ENCODE peak calls at places on chromosomes 3 and 15, in eight cellular contexts. P, B, U, Y, C, K, M and H are unnamed samples.

GRCh38 chr15:39133201-39133600 is 447.7 kb upstream of the THBS1 start:
- DNase-seq in U (no peak), Y (no peak), B (no peak), P (no peak), M (no peak), C (no peak), K (no peak), H (peak; percentile 95)

GRCh38 chr3:99711361-99711760 is 73.0 kb downstream of the COL8A1 start:
- DNase-seq in B (no peak), M (no peak), C (no peak), K (no peak), U (no peak), P (no peak), Y (peak; percentile 48), H (no peak)

GRCh38 chr15:81480645-81481053 is 106.6 kb upstream of the TMC3 start:
- DNase-seq in U (peak; percentile 19), M (no peak), K (peak; percentile 24), C (peak; percentile 40), B (no peak), Y (no peak), P (peak; percentile 70), H (peak; percentile 66)

GRCh38 chr3:132421832-132422231 is 4.5 kb downstream of the DNAJC13 start:
- DNase-seq in Y (no peak), K (no peak), U (no peak), B (no peak), P (no peak), C (no peak), M (no peak), H (no peak)

GRCh38 chr3:66827726-66828125 is 170.4 kb upstream of the KBTBD8 start:
- DNase-seq in U (no peak), Y (no peak), P (no peak), K (no peak), M (no peak), C (no peak), B (no peak), H (no peak)

GRCh38 chr15:86877171-86877631 is 797.5 kb downstream of the AGBL1 start:
- DNase-seq in Y (peak; percentile 55), C (no peak), P (no peak), M (no peak), B (no peak), K (no peak), U (no peak), H (no peak)

GRCh38 chr15:100983221-100983620 is 64.1 kb downstream of the LRRK1 start:
- DNase-seq in K (no peak), M (no peak), P (no peak), U (no peak), B (no peak), Y (no peak), C (no peak), H (no peak)

GRCh38 chr15:74497584-74497983 is 36.6 kb upstream of the UBL7 start:
- DNase-seq in C (no peak), K (no peak), P (no peak), Y (no peak), B (no peak), M (no peak), U (no peak), H (no peak)

GRCh38 chr3:113531826-113532697 is at the start of gene SIDT1:
- DNase-seq in Y (no peak), C (peak; percentile 39), U (peak; percentile 28), K (peak; percentile 22), M (no peak), P (peak; percentile 76), B (no peak), H (peak; percentile 16)

GRCh38 chr3:174540081-174540480 is 319.1 kb upstream of the NAALADL2 start:
- DNase-seq in U (no peak), C (no peak), B (no peak), K (no peak), P (no peak), Y (no peak), M (no peak), H (no peak)

GRCh38 chr15:71386448-71387236 is 271.4 kb downstream of the THSD4 start:
- DNase-seq in U (no peak), K (no peak), B (no peak), M (no peak), Y (no peak), C (peak; percentile 10), P (peak; percentile 31), H (no peak)

GRCh38 chr3:143751643-143752178 is 96.6 kb downstream of the SLC9A9 start:
- DNase-seq in B (no peak), M (no peak), P (peak; percentile 1), Y (no peak), U (no peak), C (no peak), K (no peak), H (no peak)

GRCh38 chr3:42031808-42032475 is 59.2 kb upstream of the TRAK1 start:
- DNase-seq in B (no peak), U (no peak), C (no peak), M (no peak), Y (no peak), P (no peak), K (peak; percentile 49), H (peak; percentile 60)

GRCh38 chr15:25183581-25184330 is 229.0 kb downstream of the SNRPN start:
- DNase-seq in B (peak; percentile 5), U (peak; percentile 5), C (no peak), Y (peak; percentile 23), P (no peak), M (no peak), K (peak; percentile 1), H (no peak)

GRCh38 chr15:41881925-41882688 is 11.7 kb downstream of the SPTBN5 start:
- DNase-seq in C (no peak), Y (no peak), M (no peak), U (no peak), K (peak; percentile 59), B (no peak), P (no peak), H (no peak)

GRCh38 chr15:78695849-78696248 is 54.8 kb upstream of the CHRNB4 start:
- DNase-seq in U (peak; percentile 70), C (no peak), P (no peak), Y (no peak), B (no peak), K (no peak), M (no peak), H (no peak)

GRCh38 chr3:45666729-45667440 is 22.3 kb upstream of the SACM1L start:
- DNase-seq in P (no peak), K (no peak), U (peak; percentile 47), B (peak; percentile 60), C (peak; percentile 42), Y (no peak), M (no peak), H (no peak)

GRCh38 chr3:8204846-8205624 is 296.6 kb upstream of the LMCD1 start:
- DNase-seq in U (no peak), M (no peak), K (no peak), B (no peak), P (no peak), C (no peak), Y (no peak), H (peak; percentile 2)

GRCh38 chr3:8966820-8967348 is 3.6 kb upstream of the RAD18 start:
- DNase-seq in B (no peak), M (no peak), K (no peak), Y (no peak), C (no peak), P (no peak), U (no peak), H (no peak)

GRCh38 chr3:194874206-194874605 is 188.5 kb downstream of the FAM43A start:
- DNase-seq in C (no peak), M (no peak), Y (no peak), P (no peak), K (no peak), U (no peak), B (no peak), H (no peak)

GRCh38 chr3:152405915-152406802 is 137.4 kb downstream of the MBNL1 start:
- DNase-seq in K (no peak), M (no peak), C (no peak), B (no peak), P (no peak), U (peak; percentile 42), Y (no peak), H (peak; percentile 98)
- H3K4me3 ChIP-seq in K (no peak overlapping the region), M (peak overlapping the region; percentile 64), C (no peak overlapping the region), B (peak overlapping the region; percentile 36), P (no peak overlapping the region), U (no peak overlapping the region), Y (peak overlapping the region; percentile 55), H (peak overlapping the region; percentile 35)

GRCh38 chr15:59562787-59563186 is 48.8 kb upstream of the GCNT3 start:
- DNase-seq in K (no peak), Y (no peak), P (no peak), U (no peak), B (no peak), C (no peak), M (no peak), H (no peak)
- TF ChIP-seq CTCF in K (no peak), Y (no peak), P (peak; percentile 73), U (no peak), B (no peak), C (peak; percentile 27), M (no peak), H (peak; percentile 9)

DNA sequence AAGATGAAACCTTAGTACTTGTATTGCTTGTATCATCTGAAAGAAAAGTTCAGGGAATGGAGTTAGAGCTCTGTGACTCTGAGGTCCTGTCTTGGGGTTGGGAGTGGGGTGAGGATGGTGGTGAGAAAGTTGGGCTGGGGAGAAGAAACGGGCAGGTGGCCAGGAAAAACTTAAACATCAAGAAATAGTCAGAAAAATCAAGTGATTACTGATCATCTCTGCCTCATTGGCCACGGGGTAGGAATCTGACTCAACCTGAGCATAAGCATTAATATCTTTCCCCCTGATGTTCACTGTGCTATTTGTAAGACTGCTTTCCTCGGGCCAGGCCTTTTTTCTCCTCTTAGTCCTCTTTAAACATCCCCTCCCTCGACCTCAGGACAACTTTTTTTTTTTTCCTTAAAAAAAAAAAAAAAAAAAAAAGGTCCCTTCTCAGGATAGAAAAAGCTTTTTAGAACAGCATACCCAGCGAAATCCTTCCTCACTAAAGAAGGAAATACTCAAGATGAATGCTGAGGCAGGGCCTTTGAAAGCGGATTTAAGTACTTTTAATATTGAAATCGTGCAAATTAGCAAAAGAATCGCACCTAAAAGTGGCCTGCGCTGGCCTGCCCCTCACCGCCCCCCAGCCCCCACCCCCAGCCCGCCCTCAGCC is 5.7 kb downstream of the MEIS2 start:
- DNase-seq in M (no peak), K (no peak), P (no peak), B (no peak), C (no peak), Y (no peak), U (peak; percentile 83), H (peak; percentile 66)
- H3K4me3 ChIP-seq in M (peak overlapping the region; percentile 89), K (peak overlapping the region; percentile 81), P (no peak overlapping the region), B (peak overlapping the region; percentile 76), C (peak overlapping the region; percentile 74), Y (no peak overlapping the region), U (no peak overlapping the region), H (peak overlapping the region; percentile 95)

GRCh38 chr3:129344540-129345220 is 66.0 kb downstream of the HMCES start:
- DNase-seq in Y (peak; percentile 28), B (no peak), K (no peak), P (no peak), M (no peak), U (no peak), C (no peak), H (no peak)

GRCh38 chr3:129341331-129342141 is 62.9 kb downstream of the HMCES start:
- DNase-seq in U (no peak), M (no peak), Y (peak; percentile 40), B (no peak), P (no peak), C (no peak), K (no peak), H (no peak)

GRCh38 chr3:129345281-129345680 is 66.6 kb downstream of the HMCES start:
- DNase-seq in Y (peak; percentile 17), C (no peak), M (no peak), B (no peak), P (no peak), K (no peak), U (no peak), H (no peak)

GRCh38 chr3:129345971-129346370 is 67.3 kb downstream of the HMCES start:
- DNase-seq in C (no peak), U (no peak), P (no peak), M (no peak), B (no peak), K (no peak), Y (no peak), H (no peak)

GRCh38 chr3:129343643-129344360 is 65.1 kb downstream of the HMCES start:
- DNase-seq in Y (peak; percentile 64), K (no peak), U (peak; percentile 36), P (peak; percentile 24), M (no peak), C (no peak), B (no peak), H (no peak)
- TF ChIP-seq CTCF in Y (peak; percentile 42), K (no peak), U (peak; percentile 16), P (peak; percentile 72), M (peak; percentile 47), C (no peak), B (peak; percentile 66), H (peak; percentile 62)